ENCODE peak calls at places on chromosome 10, in eight cellular contexts. O is fibroblast of pulmonary artery, Y is PC-3, T is Calu3, U is B cell, L is WTC11, X is upper lobe of right lung, K is HCT116. F is an unnamed sample.

GRCh38 chr10:49679480-49679893 is at the start of gene C10orf53:
- DNase-seq in O (peak; percentile 63), Y (no peak), T (no peak), L (peak; percentile 78), K (no peak), U (no peak), X (no peak), F (no peak)

GRCh38 chr10:43077421-43078171 is 727 bp downstream of the RET start:
- DNase-seq in T (no peak), Y (no peak), O (no peak), X (no peak), L (peak; percentile 56), U (no peak), K (no peak), F (no peak)

GRCh38 chr10:118962159-118962863 is 67.2 kb upstream of the NANOS1 start:
- DNase-seq in Y (no peak), X (no peak), U (no peak), L (no peak), K (no peak), O (no peak), T (no peak), F (no peak)

GRCh38 chr10:90969947-90970673 is 49.2 kb upstream of the ANKRD1 start:
- DNase-seq in Y (peak; percentile 50), U (no peak), X (no peak), K (no peak), T (no peak), L (no peak), O (peak; percentile 56), F (no peak)

GRCh38 chr10:65818990-65819389 is 1106.8 kb upstream of the LRRTM3 start:
- DNase-seq in Y (no peak), U (no peak), T (no peak), K (no peak), O (no peak), L (no peak), X (no peak), F (no peak)

GRCh38 chr10:13672505-13672904 is 85.7 kb downstream of the PRPF18 start:
- DNase-seq in X (no peak), O (no peak), K (no peak), T (no peak), Y (no peak), L (no peak), U (no peak), F (no peak)

GRCh38 chr10:93945814-93946213 is 47.9 kb upstream of the PLCE1 start:
- DNase-seq in X (no peak), L (no peak), U (no peak), O (no peak), Y (no peak), T (no peak), K (no peak), F (no peak)

GRCh38 chr10:45438457-45439090 is 64.6 kb downstream of the ALOX5 start:
- DNase-seq in K (no peak), Y (no peak), U (no peak), T (no peak), X (peak; percentile 39), O (no peak), L (no peak), F (no peak)

GRCh38 chr10:68871731-68872342 is 29.3 kb upstream of the DDX50 start:
- DNase-seq in L (no peak), O (peak; percentile 56), U (no peak), T (no peak), Y (peak; percentile 87), X (no peak), K (no peak), F (no peak)

GRCh38 chr10:107583974-107584373 is 419.5 kb upstream of the SORCS1 start:
- DNase-seq in O (peak; percentile 8), U (no peak), X (no peak), T (no peak), L (no peak), K (no peak), Y (no peak), F (no peak)

GRCh38 chr10:131831561-131831960 is 69.2 kb upstream of the PPP2R2D start:
- DNase-seq in U (no peak), K (no peak), O (no peak), L (peak; percentile 13), T (no peak), Y (no peak), X (peak; percentile 51), F (no peak)

GRCh38 chr10:4131407-4132215 is 346.6 kb upstream of the KLF6 start:
- DNase-seq in L (no peak), X (no peak), K (no peak), U (peak; percentile 36), O (peak; percentile 76), T (no peak), Y (peak; percentile 66), F (peak; percentile 36)

GRCh38 chr10:110610308-110610774 is 33.8 kb upstream of the RBM20 start:
- DNase-seq in T (peak; percentile 61), O (peak; percentile 58), Y (peak; percentile 60), X (no peak), K (peak; percentile 49), L (peak; percentile 50), U (peak; percentile 52), F (peak; percentile 60)

GRCh38 chr10:7411671-7412481 is 1.0 kb upstream of the SFMBT2 start:
- DNase-seq in K (no peak), O (no peak), L (peak; percentile 36), T (no peak), X (peak; percentile 68), Y (no peak), U (peak; percentile 40), F (no peak)

GRCh38 chr10:91883549-91884542 is 25.4 kb downstream of the FGFBP3 start:
- DNase-seq in O (peak; percentile 73), X (no peak), L (peak; percentile 30), K (no peak), Y (no peak), U (no peak), T (no peak), F (no peak)

GRCh38 chr10:24382596-24382978 is 173.6 kb downstream of the KIAA1217 start:
- DNase-seq in L (no peak), T (no peak), O (no peak), X (no peak), Y (no peak), K (no peak), U (no peak), F (no peak)

GRCh38 chr10:114245128-114245791 is 6.2 kb downstream of the VWA2 start:
- DNase-seq in X (no peak), T (peak; percentile 18), L (no peak), K (no peak), Y (peak; percentile 48), O (no peak), U (no peak), F (no peak)

GRCh38 chr10:56823849-56824248 is 462.8 kb upstream of the ZWINT start:
- DNase-seq in Y (peak; percentile 28), U (no peak), X (no peak), L (no peak), K (no peak), O (no peak), T (peak; percentile 17), F (peak; percentile 9)
- TF ChIP-seq CTCF in Y (peak; percentile 70), U (peak; percentile 43), X (peak; percentile 10), L (peak; percentile 25), K (no peak), O (no peak), T (peak; percentile 63), F (peak; percentile 86)

GRCh38 chr10:102434251-102434913 is 2.0 kb upstream of the CUEDC2 start:
- DNase-seq in L (no peak), O (peak; percentile 84), U (no peak), K (no peak), Y (no peak), X (no peak), T (no peak), F (no peak)
- TF ChIP-seq CTCF in L (no peak), O (no peak), U (no peak), K (no peak), Y (no peak), X (no peak), T (no peak), F (no peak)

GRCh38 chr10:124741281-124741921 is 2.8 kb downstream of the FAM53B start:
- DNase-seq in O (peak; percentile 83), U (peak; percentile 77), Y (peak; percentile 71), K (peak; percentile 50), T (peak; percentile 70), L (peak; percentile 88), X (peak; percentile 83), F (peak; percentile 84)

GRCh38 chr10:124744047-124744687 is at the start of gene FAM53B:
- DNase-seq in K (peak; percentile 56), L (peak; percentile 82), T (peak; percentile 82), U (peak; percentile 95), Y (peak; percentile 77), O (peak; percentile 73), X (peak; percentile 93), F (peak; percentile 90)

GRCh38 chr10:124743188-124744046 is 761 bp downstream of the FAM53B start:
- DNase-seq in O (no peak), K (no peak), L (peak; percentile 49), U (peak; percentile 61), Y (peak; percentile 21), T (peak; percentile 12), X (peak; percentile 82), F (peak; percentile 58)

GRCh38 chr10:124741922-124742417 is 2.2 kb downstream of the FAM53B start:
- DNase-seq in O (no peak), L (no peak), Y (no peak), T (no peak), K (no peak), X (no peak), U (no peak), F (no peak)

GRCh38 chr10:124742418-124743187 is 1.6 kb downstream of the FAM53B start:
- DNase-seq in U (no peak), Y (peak; percentile 38), X (no peak), K (no peak), L (no peak), T (peak; percentile 9), O (no peak), F (no peak)
- TF ChIP-seq CTCF in U (no peak), Y (peak; percentile 38), X (no peak), K (no peak), L (no peak), T (no peak), O (peak; percentile 43), F (peak; percentile 16)

GRCh38 chr10:74887614-74888284 is 61.3 kb downstream of the KAT6B start:
- DNase-seq in X (no peak), L (no peak), T (no peak), O (no peak), U (no peak), Y (no peak), K (no peak), F (no peak)

GRCh38 chr10:74891048-74891447 is 64.6 kb downstream of the KAT6B start:
- DNase-seq in X (no peak), L (no peak), U (no peak), K (no peak), Y (no peak), O (no peak), T (no peak), F (no peak)

GRCh38 chr10:74889662-74889998 is 63.2 kb downstream of the KAT6B start:
- DNase-seq in Y (peak; percentile 39), K (no peak), U (no peak), X (no peak), O (no peak), T (no peak), L (no peak), F (no peak)

GRCh38 chr10:74890460-74890859 is 64.1 kb downstream of the KAT6B start:
- DNase-seq in L (no peak), U (no peak), O (no peak), K (no peak), T (no peak), X (no peak), Y (no peak), F (no peak)

GRCh38 chr10:74888947-74889661 is 62.7 kb downstream of the KAT6B start:
- DNase-seq in Y (peak; percentile 85), K (peak; percentile 3), U (no peak), O (no peak), T (peak; percentile 26), X (no peak), L (no peak), F (no peak)
- TF ChIP-seq CTCF in Y (peak; percentile 94), K (peak; percentile 28), U (no peak), O (no peak), T (peak; percentile 13), X (no peak), L (no peak), F (no peak)